ENCODE peak calls at places on chromosomes 13 and 19, in nine cellular contexts. O is CD4-positive, alpha-beta memory T cell; Q is activated naive CD4-positive, alpha-beta T cell treated with anti-CD3 and anti-CD28 coated beads, Interleukin-2, amount 50 U/mL, for 16 hours; R is activated T-cell treated with anti-CD3 and anti-CD28 coated beads for 1 hour; B is HFFc6; U is kidney tubule cell; Y is neural progenitor cell; H is NCI-H1092; A is Kasumi-1. W is an unnamed sample.
A peak's percentile ranks its signal among the peaks of the same experiment; 100 is the strongest.

GRCh38 chr13:87827479-87827878 is 156.3 kb downstream of the SLITRK5 start:
- DNase-seq in O (no peak), Q (no peak), R (no peak), B (no peak), U (peak; percentile 78), Y (no peak), H (no peak), A (no peak), W (no peak)

GRCh38 chr13:85230754-85231153 is 568.5 kb downstream of the SLITRK6 start:
- DNase-seq in O (no peak), Q (no peak), R (no peak), B (no peak), U (no peak), Y (no peak), H (no peak), A (no peak), W (no peak)

GRCh38 chr19:11423804-11424318 is 4.7 kb upstream of the RGL3 start:
- DNase-seq in O (no peak), Q (no peak), R (no peak), B (no peak), U (no peak), Y (no peak), H (no peak), A (no peak), W (no peak)

GRCh38 chr19:10520652-10521318 is 3.5 kb upstream of the S1PR5 start:
- DNase-seq in O (no peak), Q (peak; percentile 12), R (no peak), B (no peak), U (no peak), Y (no peak), H (no peak), A (no peak), W (no peak)

GRCh38 chr19:16949496-16950023 is 60.8 kb downstream of the F2RL3 start:
- DNase-seq in O (no peak), Q (no peak), R (no peak), B (no peak), U (no peak), Y (no peak), H (no peak), A (no peak), W (no peak)

GRCh38 chr19:55369651-55370304 is 485 bp downstream of the IL11 start:
- DNase-seq in O (peak; percentile 32), Q (peak; percentile 42), R (no peak), B (peak; percentile 84), U (peak; percentile 74), Y (peak; percentile 87), H (no peak), A (no peak), W (peak; percentile 93)

GRCh38 chr19:45492627-45493470 is 4.0 kb downstream of the RTN2 start:
- DNase-seq in O (no peak), Q (no peak), R (no peak), B (peak; percentile 85), U (no peak), Y (peak; percentile 84), H (no peak), A (peak; percentile 35), W (peak; percentile 84)

GRCh38 chr19:6501740-6502648 is at the start of gene TUBB4A:
- DNase-seq in O (peak; percentile 21), Q (peak; percentile 61), R (peak; percentile 24), B (no peak), U (no peak), Y (peak; percentile 56), H (no peak), A (no peak), W (peak; percentile 81)

GRCh38 chr19:48724796-48725753 is 5.5 kb upstream of the MAMSTR start:
- DNase-seq in O (peak; percentile 63), Q (no peak), R (no peak), B (peak; percentile 78), U (peak; percentile 91), Y (peak; percentile 79), H (no peak), A (peak; percentile 98), W (peak; percentile 64)

GRCh38 chr13:99124695-99125334 is 75.8 kb upstream of the UBAC2 start:
- DNase-seq in O (no peak), Q (no peak), R (no peak), B (peak; percentile 4), U (peak; percentile 9), Y (no peak), H (no peak), A (peak; percentile 69), W (no peak)

GRCh38 chr19:10888421-10888866 is 17.1 kb downstream of the CARM1 start:
- DNase-seq in O (no peak), Q (no peak), R (no peak), B (no peak), U (no peak), Y (peak; percentile 73), H (no peak), A (no peak), W (peak; percentile 66)

GRCh38 chr13:32666990-32667571 is 80.8 kb downstream of the PDS5B start:
- DNase-seq in O (no peak), Q (no peak), R (no peak), B (no peak), U (no peak), Y (no peak), H (no peak), A (no peak), W (no peak)

GRCh38 chr13:45949161-45949560 is 97.6 kb upstream of the SIAH3 start:
- DNase-seq in O (no peak), Q (no peak), R (no peak), B (no peak), U (no peak), Y (no peak), H (no peak), A (no peak), W (no peak)